ENCODE peak calls at places on chromosomes 2 and 18, in seven cellular contexts. One of them, this sample, is unnamed.

GRCh38 chr2:117984208-117984607 is 29.7 kb downstream of the CCDC93 start:
- DNase-seq in HT-29: no peak
- DNase-seq in gastrocnemius medialis: no peak
- DNase-seq in NCI-H2081: no peak
- DNase-seq in left colon: no peak
- DNase-seq in activated CD4-positive, alpha-beta T cell treated with anti-CD3 and anti-CD28 coated beads, Interleukin-2, amount 10 ng/mL, durations not matched to agents 7 days and 5 days: no peak
- DNase-seq in mesendoderm: no peak
- DNase-seq in this sample: no peak

GRCh38 chr2:102064679-102065674 is 73.2 kb downstream of the IL1R2 start:
- DNase-seq in gastrocnemius medialis: no peak
- DNase-seq in NCI-H2081: no peak
- DNase-seq in left colon: no peak
- DNase-seq in activated CD4-positive, alpha-beta T cell treated with anti-CD3 and anti-CD28 coated beads, Interleukin-2, amount 10 ng/mL, durations not matched to agents 7 days and 5 days: no peak
- DNase-seq in HT-29: peak
- DNase-seq in mesendoderm: no peak
- DNase-seq in this sample: no peak

GRCh38 chr2:178707471-178707870 is 99.8 kb downstream of the TTN start:
- DNase-seq in NCI-H2081: no peak
- DNase-seq in gastrocnemius medialis: no peak
- DNase-seq in left colon: no peak
- DNase-seq in mesendoderm: no peak
- DNase-seq in activated CD4-positive, alpha-beta T cell treated with anti-CD3 and anti-CD28 coated beads, Interleukin-2, amount 10 ng/mL, durations not matched to agents 7 days and 5 days: no peak
- DNase-seq in HT-29: no peak
- DNase-seq in this sample: no peak

GRCh38 chr18:2986150-2986865 is 26.6 kb downstream of the LPIN2 start:
- DNase-seq in HT-29: no peak
- DNase-seq in left colon: no peak
- DNase-seq in NCI-H2081: no peak
- DNase-seq in activated CD4-positive, alpha-beta T cell treated with anti-CD3 and anti-CD28 coated beads, Interleukin-2, amount 10 ng/mL, durations not matched to agents 7 days and 5 days: no peak
- DNase-seq in gastrocnemius medialis: no peak
- DNase-seq in mesendoderm: no peak
- DNase-seq in this sample: no peak

GRCh38 chr2:54052825-54053718 is 62.3 kb upstream of the ACYP2 start:
- DNase-seq in mesendoderm: peak
- DNase-seq in left colon: no peak
- DNase-seq in NCI-H2081: peak
- DNase-seq in gastrocnemius medialis: no peak
- DNase-seq in HT-29: peak
- DNase-seq in activated CD4-positive, alpha-beta T cell treated with anti-CD3 and anti-CD28 coated beads, Interleukin-2, amount 10 ng/mL, durations not matched to agents 7 days and 5 days: no peak
- DNase-seq in this sample: no peak

GRCh38 chr2:38261569-38262513 is 115.2 kb downstream of the ATL2 start:
- DNase-seq in left colon: no peak
- DNase-seq in activated CD4-positive, alpha-beta T cell treated with anti-CD3 and anti-CD28 coated beads, Interleukin-2, amount 10 ng/mL, durations not matched to agents 7 days and 5 days: no peak
- DNase-seq in mesendoderm: no peak
- DNase-seq in NCI-H2081: no peak
- DNase-seq in gastrocnemius medialis: no peak
- DNase-seq in HT-29: no peak
- DNase-seq in this sample: no peak

GRCh38 chr2:15729709-15730544 is 138.3 kb downstream of the DDX1 start:
- DNase-seq in mesendoderm: no peak
- DNase-seq in NCI-H2081: peak
- DNase-seq in activated CD4-positive, alpha-beta T cell treated with anti-CD3 and anti-CD28 coated beads, Interleukin-2, amount 10 ng/mL, durations not matched to agents 7 days and 5 days: no peak
- DNase-seq in gastrocnemius medialis: no peak
- DNase-seq in HT-29: no peak
- DNase-seq in left colon: no peak
- DNase-seq in this sample: no peak

GRCh38 chr18:48493856-48494255 is 45.0 kb upstream of the CTIF start:
- DNase-seq in HT-29: no peak
- DNase-seq in activated CD4-positive, alpha-beta T cell treated with anti-CD3 and anti-CD28 coated beads, Interleukin-2, amount 10 ng/mL, durations not matched to agents 7 days and 5 days: no peak
- DNase-seq in gastrocnemius medialis: no peak
- DNase-seq in left colon: no peak
- DNase-seq in NCI-H2081: no peak
- DNase-seq in mesendoderm: no peak
- DNase-seq in this sample: no peak

GRCh38 chr2:38948995-38949394 is 59.3 kb downstream of the ARHGEF33 start:
- DNase-seq in gastrocnemius medialis: no peak
- DNase-seq in left colon: no peak
- DNase-seq in activated CD4-positive, alpha-beta T cell treated with anti-CD3 and anti-CD28 coated beads, Interleukin-2, amount 10 ng/mL, durations not matched to agents 7 days and 5 days: no peak
- DNase-seq in mesendoderm: no peak
- DNase-seq in NCI-H2081: no peak
- DNase-seq in HT-29: no peak
- DNase-seq in this sample: no peak